ENCODE peak calls at places on chromosomes 7 and 10, in five cellular contexts. J is upper lobe of right lung, I is IMR-90, G is caudate nucleus, C is psoas muscle. F is an unnamed sample.

GRCh38 chr7:132836746-132837145 is 245.1 kb downstream of the CHCHD3 start:
- DNase-seq in J (no peak), I (peak), G (no peak), C (no peak), F (no peak)

GRCh38 chr7:56040691-56041090 is 10.6 kb downstream of the PSPH start:
- DNase-seq in J (no peak), I (peak), G (no peak), C (no peak), F (no peak)

GRCh38 chr7:103113164-103113563 is 35.7 kb downstream of the NAPEPLD start:
- DNase-seq in J (no peak), I (peak), G (no peak), C (no peak), F (no peak)

GRCh38 chr7:33425385-33425784 is 296.0 kb downstream of the BBS9 start:
- DNase-seq in J (no peak), I (no peak), G (no peak), C (no peak), F (no peak)

GRCh38 chr10:58435297-58435696 is 50.1 kb downstream of the TFAM start:
- DNase-seq in J (no peak), I (peak), G (no peak), C (peak), F (no peak)

GRCh38 chr10:27285093-27285492 is 44.5 kb upstream of the ACBD5 start:
- DNase-seq in J (no peak), I (peak), G (no peak), C (no peak), F (no peak)

GRCh38 chr7:2934211-2934731 is 90.2 kb upstream of the GNA12 start:
- DNase-seq in J (peak), I (peak), G (no peak), C (no peak), F (no peak)

GRCh38 chr7:2918406-2918805 is 74.3 kb upstream of the GNA12 start:
- DNase-seq in J (no peak), I (no peak), G (no peak), C (no peak), F (no peak)

GRCh38 chr7:142866361-142867096 is 11.7 kb downstream of the EPHB6 start:
- DNase-seq in J (no peak), I (no peak), G (peak), C (no peak), F (no peak)

GRCh38 chr7:106639476-106640334 is 21.3 kb downstream of the CCDC71L start:
- DNase-seq in J (no peak), I (no peak), G (no peak), C (no peak), F (no peak)

GRCh38 chr7:28921822-28922221 is 36.3 kb downstream of the TRIL start:
- DNase-seq in J (no peak), I (peak), G (peak), C (no peak), F (no peak)

GRCh38 chr10:129743738-129744133 is 220.3 kb downstream of the EBF3 start:
- DNase-seq in J (no peak), I (no peak), G (no peak), C (no peak), F (no peak)

GRCh38 chr7:155255660-155256059 is 42.0 kb upstream of the INSIG1 start:
- DNase-seq in J (no peak), I (peak), G (no peak), C (no peak), F (no peak)

GRCh38 chr7:131607291-131608111 is 51.1 kb upstream of the PODXL start:
- DNase-seq in J (no peak), I (no peak), G (peak), C (no peak), F (peak)

GRCh38 chr10:83648184-83648583 is 491.1 kb upstream of the GHITM start:
- DNase-seq in J (no peak), I (no peak), G (no peak), C (no peak), F (no peak)

GRCh38 chr7:36583318-36583717 is 141.0 kb downstream of the AOAH start:
- DNase-seq in J (no peak), I (peak), G (no peak), C (no peak), F (no peak)

GRCh38 chr10:5817322-5818047 is 4.3 kb upstream of the GDI2 start:
- DNase-seq in J (no peak), I (no peak), G (no peak), C (no peak), F (no peak)

GRCh38 chr10:43145313-43145712 is 7.1 kb downstream of the CSGALNACT2 start:
- DNase-seq in J (no peak), I (no peak), G (no peak), C (no peak), F (no peak)

GRCh38 chr7:44587843-44588711 is 6.0 kb upstream of the TMED4 start:
- DNase-seq in J (no peak), I (peak), G (peak), C (no peak), F (peak)

GRCh38 chr10:101346177-101346576 is 7.8 kb upstream of the BTRC start:
- DNase-seq in J (no peak), I (no peak), G (no peak), C (no peak), F (no peak)

GRCh38 chr7:81725003-81725402 is 44.8 kb downstream of the HGF start:
- DNase-seq in J (no peak), I (peak), G (no peak), C (no peak), F (no peak)

GRCh38 chr7:47535704-47536628 is 45.9 kb downstream of the TNS3 start:
- DNase-seq in J (no peak), I (no peak), G (no peak), C (no peak), F (no peak)

GRCh38 chr7:146510088-146510680 is 393.6 kb downstream of the CNTNAP2 start:
- DNase-seq in J (no peak), I (no peak), G (no peak), C (no peak), F (no peak)

GRCh38 chr10:84599254-84599653 is 270.9 kb downstream of the CCSER2 start:
- DNase-seq in J (no peak), I (no peak), G (no peak), C (no peak), F (no peak)

GRCh38 chr7:57651006-57651405 is 201.0 kb downstream of the ZNF716 start:
- DNase-seq in J (no peak), I (no peak), G (no peak), C (no peak), F (no peak)

DNA sequence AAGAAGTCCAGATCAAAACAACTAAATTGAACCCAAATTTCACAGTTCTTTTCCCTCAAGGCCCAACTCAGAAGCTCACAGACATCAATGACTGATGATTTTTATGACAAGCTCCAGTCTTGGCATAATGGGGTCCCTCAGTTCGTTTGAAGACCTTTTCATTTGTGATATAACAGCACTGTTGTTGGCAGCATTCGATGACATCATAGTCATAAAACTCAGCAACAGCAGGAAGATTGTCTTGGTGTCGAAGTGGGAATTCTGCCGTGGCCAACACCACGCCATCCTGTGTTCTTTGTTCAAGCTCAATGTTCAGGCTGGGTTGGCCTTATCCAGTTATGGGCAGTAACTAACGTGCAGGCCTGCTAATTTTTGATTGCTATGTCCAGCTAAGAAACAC is 261.7 kb downstream of the C7orf25 start:
- DNase-seq in J (no peak), I (no peak), G (no peak), C (no peak), F (no peak)
- H3K27ac ChIP-seq in J (no peak), I (no peak), G (peak), C (no peak), F (peak)

GRCh38 chr7:159045839-159046238 is 98.8 kb downstream of the VIPR2 start:
- DNase-seq in J (no peak), I (no peak), G (no peak), C (no peak), F (no peak)
- H3K27ac ChIP-seq in J (no peak), I (no peak), G (no peak), C (no peak), F (no peak)

GRCh38 chr10:30000802-30001571 is 58.4 kb downstream of the JCAD start:
- DNase-seq in J (no peak), I (peak), G (no peak), C (peak), F (peak)

GRCh38 chr10:29998142-29998808 is 61.1 kb downstream of the JCAD start:
- DNase-seq in J (peak), I (peak), G (peak), C (peak), F (peak)

GRCh38 chr10:30007406-30007805 is 52.0 kb downstream of the JCAD start:
- DNase-seq in J (no peak), I (no peak), G (no peak), C (no peak), F (no peak)

GRCh38 chr10:30006410-30006809 is 53.0 kb downstream of the JCAD start:
- DNase-seq in J (no peak), I (no peak), G (no peak), C (no peak), F (no peak)

GRCh38 chr10:30002438-30003266 is 56.7 kb downstream of the JCAD start:
- DNase-seq in J (peak), I (peak), G (peak), C (peak), F (no peak)
- H3K27ac ChIP-seq in J (peak), I (no peak), G (no peak), C (peak), F (no peak)

GRCh38 chr7:140738280-140738679 is 41.8 kb downstream of the NDUFB2 start:
- DNase-seq in J (no peak), I (peak), G (no peak), C (no peak), F (no peak)

GRCh38 chr7:140746751-140747150 is 50.2 kb downstream of the NDUFB2 start:
- DNase-seq in J (no peak), I (no peak), G (no peak), C (no peak), F (no peak)

GRCh38 chr7:140745654-140746053 is 49.1 kb downstream of the NDUFB2 start:
- DNase-seq in J (no peak), I (no peak), G (no peak), C (no peak), F (no peak)

GRCh38 chr7:140744005-140744404 is 47.5 kb downstream of the NDUFB2 start:
- DNase-seq in J (no peak), I (no peak), G (no peak), C (no peak), F (no peak)
- H3K27ac ChIP-seq in J (no peak), I (no peak), G (no peak), C (no peak), F (no peak)

DNA sequence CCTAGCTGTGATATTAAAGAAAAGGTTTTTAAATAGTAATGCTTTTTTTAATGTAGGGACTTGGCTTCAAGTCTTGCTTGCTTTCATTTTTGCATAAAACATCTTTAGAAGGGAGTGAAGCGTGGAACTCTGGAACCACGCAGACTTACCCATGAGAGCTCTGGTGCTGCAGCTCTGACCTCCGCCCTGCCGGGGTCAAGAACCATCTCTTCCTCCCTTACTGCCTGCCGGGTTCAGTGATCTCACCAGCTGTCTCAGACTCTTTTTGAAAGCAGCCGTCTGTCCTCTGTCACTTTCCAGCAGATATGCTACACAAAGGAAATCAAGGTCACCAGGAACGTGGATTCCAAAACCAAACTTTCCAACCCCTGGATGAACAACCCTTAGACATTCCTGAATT is 353.8 kb downstream of the GPR37 start:
- DNase-seq in J (no peak), I (no peak), G (no peak), C (no peak), F (no peak)
- H3K27ac ChIP-seq in J (no peak), I (no peak), G (no peak), C (no peak), F (no peak)

GRCh38 chr10:29648114-29648982 is 13.6 kb upstream of the SVIL start:
- DNase-seq in J (no peak), I (peak), G (no peak), C (no peak), F (no peak)
- H3K27ac ChIP-seq in J (no peak), I (no peak), G (no peak), C (peak), F (no peak)

GRCh38 chr7:98202367-98203195 is 8.7 kb upstream of the BHLHA15 start:
- DNase-seq in J (peak), I (no peak), G (no peak), C (no peak), F (no peak)

GRCh38 chr7:98203261-98203963 is 7.8 kb upstream of the BHLHA15 start:
- DNase-seq in J (peak), I (no peak), G (no peak), C (no peak), F (no peak)

GRCh38 chr7:98204670-98205069 is 6.6 kb upstream of the BHLHA15 start:
- DNase-seq in J (peak), I (no peak), G (no peak), C (no peak), F (no peak)

GRCh38 chr7:98205162-98205845 is 5.9 kb upstream of the BHLHA15 start:
- DNase-seq in J (peak), I (no peak), G (no peak), C (no peak), F (no peak)

GRCh38 chr7:98203964-98204605 is 7.2 kb upstream of the BHLHA15 start:
- DNase-seq in J (peak), I (no peak), G (no peak), C (no peak), F (no peak)
- H3K27ac ChIP-seq in J (no peak), I (no peak), G (no peak), C (no peak), F (no peak)

GRCh38 chr10:124292911-124293640 is 125.6 kb downstream of the OAT start:
- DNase-seq in J (peak), I (no peak), G (no peak), C (no peak), F (no peak)

GRCh38 chr10:124293641-124294449 is 124.9 kb downstream of the OAT start:
- DNase-seq in J (peak), I (no peak), G (no peak), C (no peak), F (no peak)

GRCh38 chr10:124296121-124296812 is 122.5 kb downstream of the OAT start:
- DNase-seq in J (no peak), I (no peak), G (no peak), C (no peak), F (peak)

GRCh38 chr10:124296813-124297788 is 121.6 kb downstream of the OAT start:
- DNase-seq in J (peak), I (no peak), G (no peak), C (no peak), F (no peak)

DNA sequence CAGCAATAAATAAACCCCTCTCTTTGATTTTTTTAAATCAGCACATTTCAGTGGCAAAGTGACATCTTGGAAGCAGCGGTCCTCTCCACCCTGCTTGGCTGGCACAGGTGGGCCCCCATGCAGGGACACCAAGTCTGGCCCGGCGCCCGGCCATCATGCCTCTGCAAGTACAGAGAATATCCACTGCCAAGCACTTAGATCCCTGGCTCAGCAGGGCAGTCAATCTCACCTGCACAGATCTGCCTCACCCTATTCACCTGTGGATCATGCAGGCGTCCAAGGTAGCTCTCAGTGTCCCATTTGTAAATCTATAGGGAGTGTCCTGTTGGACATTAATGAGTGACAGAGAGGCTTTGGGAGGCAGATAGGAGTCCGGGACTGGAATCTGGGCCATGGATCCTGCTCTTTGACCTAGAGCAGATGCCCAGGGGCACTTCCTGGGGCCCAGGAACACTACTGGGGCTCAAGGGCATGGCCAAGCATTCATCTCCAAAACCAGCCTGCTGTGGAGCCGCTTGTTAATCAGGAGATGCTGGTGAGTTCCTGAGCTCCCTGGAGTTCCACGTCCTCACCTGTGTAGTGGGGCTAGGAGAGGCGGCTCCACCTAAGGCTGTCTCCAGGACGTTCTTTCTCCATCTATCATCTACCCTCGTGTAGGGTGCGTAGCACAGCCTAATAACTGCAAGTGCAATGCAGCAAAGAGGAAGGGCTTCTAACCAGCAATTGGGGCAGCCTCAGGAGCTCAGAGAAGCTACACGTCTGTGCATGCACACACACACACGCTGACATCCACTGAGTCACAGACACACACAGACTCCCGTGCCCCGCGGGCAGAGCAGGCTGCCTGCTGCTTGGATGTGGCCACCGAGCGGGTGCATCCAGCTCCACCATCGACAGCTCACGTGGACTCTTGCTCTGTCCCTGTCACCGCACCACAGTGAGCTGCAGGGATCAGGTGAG is 123.6 kb downstream of the OAT start:
- DNase-seq in J (peak), I (no peak), G (no peak), C (no peak), F (no peak)
- H3K27ac ChIP-seq in J (no peak), I (no peak), G (no peak), C (no peak), F (no peak)

GRCh38 chr7:1529383-1530116 is 952 bp upstream of the MAFK start:
- DNase-seq in J (no peak), I (no peak), G (no peak), C (peak), F (no peak)
- H3K27ac ChIP-seq in J (no peak), I (no peak), G (no peak), C (no peak), F (no peak)